ENCODE peak calls at places on chromosomes 6 and 20, in eight cellular contexts. One of them, this sample, is unnamed.

GRCh38 chr6:100730581-100730980 is 150.5 kb downstream of the ASCC3 start:
- ATAC-seq in IMR-90: no peak
- ATAC-seq in CD4-positive, alpha-beta T cell: no peak
- ATAC-seq in heart right ventricle: no peak
- ATAC-seq in Right ventricle myocardium superior: no peak
- ATAC-seq in stimulated activated effector memory CD8-positive, alpha-beta T cell treated with anti-CD3 and anti-CD28 coated beads, Interleukin-12 subunit alpha, Interleukin-12 subunit beta, amount 100 ng/mL, for 72 hours: no peak
- ATAC-seq in psoas muscle: no peak
- ATAC-seq in heart left ventricle: no peak
- ATAC-seq in this sample: no peak

GRCh38 chr20:11178946-11179654 is 505.3 kb upstream of the JAG1 start:
- ATAC-seq in IMR-90: peak
- ATAC-seq in CD4-positive, alpha-beta T cell: no peak
- ATAC-seq in heart right ventricle: peak
- ATAC-seq in Right ventricle myocardium superior: no peak
- ATAC-seq in stimulated activated effector memory CD8-positive, alpha-beta T cell treated with anti-CD3 and anti-CD28 coated beads, Interleukin-12 subunit alpha, Interleukin-12 subunit beta, amount 100 ng/mL, for 72 hours: no peak
- ATAC-seq in psoas muscle: no peak
- ATAC-seq in heart left ventricle: peak
- ATAC-seq in this sample: peak

GRCh38 chr6:110325197-110325596 is 33.0 kb downstream of the METTL24 start:
- ATAC-seq in IMR-90: peak
- ATAC-seq in CD4-positive, alpha-beta T cell: no peak
- ATAC-seq in heart right ventricle: no peak
- ATAC-seq in Right ventricle myocardium superior: no peak
- ATAC-seq in stimulated activated effector memory CD8-positive, alpha-beta T cell treated with anti-CD3 and anti-CD28 coated beads, Interleukin-12 subunit alpha, Interleukin-12 subunit beta, amount 100 ng/mL, for 72 hours: no peak
- ATAC-seq in psoas muscle: no peak
- ATAC-seq in heart left ventricle: no peak
- ATAC-seq in this sample: peak

GRCh38 chr6:42404494-42404893 is 47.2 kb downstream of the TRERF1 start:
- ATAC-seq in IMR-90: peak
- ATAC-seq in CD4-positive, alpha-beta T cell: peak
- ATAC-seq in heart right ventricle: peak
- ATAC-seq in Right ventricle myocardium superior: peak
- ATAC-seq in stimulated activated effector memory CD8-positive, alpha-beta T cell treated with anti-CD3 and anti-CD28 coated beads, Interleukin-12 subunit alpha, Interleukin-12 subunit beta, amount 100 ng/mL, for 72 hours: peak
- ATAC-seq in psoas muscle: peak
- ATAC-seq in heart left ventricle: peak
- ATAC-seq in this sample: no peak

GRCh38 chr6:159190460-159190859 is 21.3 kb downstream of the FNDC1 start:
- ATAC-seq in IMR-90: no peak
- ATAC-seq in CD4-positive, alpha-beta T cell: no peak
- ATAC-seq in heart right ventricle: no peak
- ATAC-seq in Right ventricle myocardium superior: no peak
- ATAC-seq in stimulated activated effector memory CD8-positive, alpha-beta T cell treated with anti-CD3 and anti-CD28 coated beads, Interleukin-12 subunit alpha, Interleukin-12 subunit beta, amount 100 ng/mL, for 72 hours: no peak
- ATAC-seq in psoas muscle: no peak
- ATAC-seq in heart left ventricle: no peak
- ATAC-seq in this sample: no peak

GRCh38 chr6:148771212-148771601 is 24.4 kb downstream of the UST start:
- ATAC-seq in IMR-90: no peak
- ATAC-seq in CD4-positive, alpha-beta T cell: peak
- ATAC-seq in heart right ventricle: no peak
- ATAC-seq in Right ventricle myocardium superior: peak
- ATAC-seq in stimulated activated effector memory CD8-positive, alpha-beta T cell treated with anti-CD3 and anti-CD28 coated beads, Interleukin-12 subunit alpha, Interleukin-12 subunit beta, amount 100 ng/mL, for 72 hours: no peak
- ATAC-seq in psoas muscle: no peak
- ATAC-seq in heart left ventricle: peak
- ATAC-seq in this sample: no peak

GRCh38 chr6:137692308-137692707 is 174.8 kb upstream of the TNFAIP3 start:
- ATAC-seq in IMR-90: no peak
- ATAC-seq in CD4-positive, alpha-beta T cell: no peak
- ATAC-seq in heart right ventricle: no peak
- ATAC-seq in Right ventricle myocardium superior: no peak
- ATAC-seq in stimulated activated effector memory CD8-positive, alpha-beta T cell treated with anti-CD3 and anti-CD28 coated beads, Interleukin-12 subunit alpha, Interleukin-12 subunit beta, amount 100 ng/mL, for 72 hours: no peak
- ATAC-seq in psoas muscle: no peak
- ATAC-seq in heart left ventricle: no peak
- ATAC-seq in this sample: no peak

GRCh38 chr6:25042599-25042936 is 106.8 kb upstream of the RIPOR2 start:
- ATAC-seq in IMR-90: no peak
- ATAC-seq in CD4-positive, alpha-beta T cell: peak
- ATAC-seq in heart right ventricle: no peak
- ATAC-seq in Right ventricle myocardium superior: no peak
- ATAC-seq in stimulated activated effector memory CD8-positive, alpha-beta T cell treated with anti-CD3 and anti-CD28 coated beads, Interleukin-12 subunit alpha, Interleukin-12 subunit beta, amount 100 ng/mL, for 72 hours: peak
- ATAC-seq in psoas muscle: no peak
- ATAC-seq in heart left ventricle: no peak
- ATAC-seq in this sample: no peak

GRCh38 chr6:162056745-162057144 is 670.8 kb downstream of the PRKN start:
- ATAC-seq in IMR-90: no peak
- ATAC-seq in CD4-positive, alpha-beta T cell: no peak
- ATAC-seq in heart right ventricle: peak
- ATAC-seq in Right ventricle myocardium superior: peak
- ATAC-seq in stimulated activated effector memory CD8-positive, alpha-beta T cell treated with anti-CD3 and anti-CD28 coated beads, Interleukin-12 subunit alpha, Interleukin-12 subunit beta, amount 100 ng/mL, for 72 hours: no peak
- ATAC-seq in psoas muscle: peak
- ATAC-seq in heart left ventricle: peak
- ATAC-seq in this sample: no peak

GRCh38 chr6:117840541-117840983 is 66.5 kb upstream of the SLC35F1 start:
- ATAC-seq in IMR-90: no peak
- ATAC-seq in CD4-positive, alpha-beta T cell: no peak
- ATAC-seq in heart right ventricle: no peak
- ATAC-seq in Right ventricle myocardium superior: no peak
- ATAC-seq in stimulated activated effector memory CD8-positive, alpha-beta T cell treated with anti-CD3 and anti-CD28 coated beads, Interleukin-12 subunit alpha, Interleukin-12 subunit beta, amount 100 ng/mL, for 72 hours: no peak
- ATAC-seq in psoas muscle: no peak
- ATAC-seq in heart left ventricle: no peak
- ATAC-seq in this sample: peak

GRCh38 chr6:157529654-157530039 is 148.7 kb downstream of the ZDHHC14 start:
- ATAC-seq in IMR-90: no peak
- ATAC-seq in CD4-positive, alpha-beta T cell: no peak
- ATAC-seq in heart right ventricle: no peak
- ATAC-seq in Right ventricle myocardium superior: no peak
- ATAC-seq in stimulated activated effector memory CD8-positive, alpha-beta T cell treated with anti-CD3 and anti-CD28 coated beads, Interleukin-12 subunit alpha, Interleukin-12 subunit beta, amount 100 ng/mL, for 72 hours: no peak
- ATAC-seq in psoas muscle: no peak
- ATAC-seq in heart left ventricle: no peak
- ATAC-seq in this sample: no peak

GRCh38 chr20:20211274-20211987 is 156.5 kb upstream of the INSM1 start:
- ATAC-seq in IMR-90: no peak
- ATAC-seq in CD4-positive, alpha-beta T cell: no peak
- ATAC-seq in heart right ventricle: no peak
- ATAC-seq in Right ventricle myocardium superior: no peak
- ATAC-seq in stimulated activated effector memory CD8-positive, alpha-beta T cell treated with anti-CD3 and anti-CD28 coated beads, Interleukin-12 subunit alpha, Interleukin-12 subunit beta, amount 100 ng/mL, for 72 hours: no peak
- ATAC-seq in psoas muscle: no peak
- ATAC-seq in heart left ventricle: no peak
- ATAC-seq in this sample: no peak

GRCh38 chr6:107655245-107655644 is 165.3 kb downstream of the SOBP start:
- ATAC-seq in IMR-90: no peak
- ATAC-seq in CD4-positive, alpha-beta T cell: no peak
- ATAC-seq in heart right ventricle: no peak
- ATAC-seq in Right ventricle myocardium superior: no peak
- ATAC-seq in stimulated activated effector memory CD8-positive, alpha-beta T cell treated with anti-CD3 and anti-CD28 coated beads, Interleukin-12 subunit alpha, Interleukin-12 subunit beta, amount 100 ng/mL, for 72 hours: no peak
- ATAC-seq in psoas muscle: no peak
- ATAC-seq in heart left ventricle: no peak
- ATAC-seq in this sample: no peak

GRCh38 chr20:35059110-35059509 is 33.5 kb downstream of the TRPC4AP start:
- ATAC-seq in IMR-90: no peak
- ATAC-seq in CD4-positive, alpha-beta T cell: no peak
- ATAC-seq in heart right ventricle: no peak
- ATAC-seq in Right ventricle myocardium superior: no peak
- ATAC-seq in stimulated activated effector memory CD8-positive, alpha-beta T cell treated with anti-CD3 and anti-CD28 coated beads, Interleukin-12 subunit alpha, Interleukin-12 subunit beta, amount 100 ng/mL, for 72 hours: no peak
- ATAC-seq in psoas muscle: no peak
- ATAC-seq in heart left ventricle: no peak
- ATAC-seq in this sample: no peak

GRCh38 chr6:12403201-12403826 is 113.2 kb downstream of the EDN1 start:
- ATAC-seq in IMR-90: peak
- ATAC-seq in CD4-positive, alpha-beta T cell: no peak
- ATAC-seq in heart right ventricle: no peak
- ATAC-seq in Right ventricle myocardium superior: no peak
- ATAC-seq in stimulated activated effector memory CD8-positive, alpha-beta T cell treated with anti-CD3 and anti-CD28 coated beads, Interleukin-12 subunit alpha, Interleukin-12 subunit beta, amount 100 ng/mL, for 72 hours: no peak
- ATAC-seq in psoas muscle: no peak
- ATAC-seq in heart left ventricle: peak
- ATAC-seq in this sample: peak

GRCh38 chr20:24696396-24696795 is 227.0 kb downstream of the SYNDIG1 start:
- ATAC-seq in IMR-90: no peak
- ATAC-seq in CD4-positive, alpha-beta T cell: no peak
- ATAC-seq in heart right ventricle: no peak
- ATAC-seq in Right ventricle myocardium superior: no peak
- ATAC-seq in stimulated activated effector memory CD8-positive, alpha-beta T cell treated with anti-CD3 and anti-CD28 coated beads, Interleukin-12 subunit alpha, Interleukin-12 subunit beta, amount 100 ng/mL, for 72 hours: no peak
- ATAC-seq in psoas muscle: no peak
- ATAC-seq in heart left ventricle: no peak
- ATAC-seq in this sample: no peak

GRCh38 chr20:45782890-45783289 is 8.8 kb downstream of the WFDC3 start:
- ATAC-seq in IMR-90: no peak
- ATAC-seq in CD4-positive, alpha-beta T cell: no peak
- ATAC-seq in heart right ventricle: no peak
- ATAC-seq in Right ventricle myocardium superior: no peak
- ATAC-seq in stimulated activated effector memory CD8-positive, alpha-beta T cell treated with anti-CD3 and anti-CD28 coated beads, Interleukin-12 subunit alpha, Interleukin-12 subunit beta, amount 100 ng/mL, for 72 hours: peak
- ATAC-seq in psoas muscle: no peak
- ATAC-seq in heart left ventricle: no peak
- ATAC-seq in this sample: no peak

GRCh38 chr20:10636326-10636818 is 37.4 kb downstream of the JAG1 start:
- ATAC-seq in IMR-90: peak
- ATAC-seq in CD4-positive, alpha-beta T cell: no peak
- ATAC-seq in heart right ventricle: peak
- ATAC-seq in Right ventricle myocardium superior: peak
- ATAC-seq in stimulated activated effector memory CD8-positive, alpha-beta T cell treated with anti-CD3 and anti-CD28 coated beads, Interleukin-12 subunit alpha, Interleukin-12 subunit beta, amount 100 ng/mL, for 72 hours: no peak
- ATAC-seq in psoas muscle: peak
- ATAC-seq in heart left ventricle: peak
- ATAC-seq in this sample: peak

GRCh38 chr20:33790571-33790970 is 20.6 kb upstream of the CHMP4B start:
- ATAC-seq in IMR-90: no peak
- ATAC-seq in CD4-positive, alpha-beta T cell: no peak
- ATAC-seq in heart right ventricle: no peak
- ATAC-seq in Right ventricle myocardium superior: no peak
- ATAC-seq in stimulated activated effector memory CD8-positive, alpha-beta T cell treated with anti-CD3 and anti-CD28 coated beads, Interleukin-12 subunit alpha, Interleukin-12 subunit beta, amount 100 ng/mL, for 72 hours: no peak
- ATAC-seq in psoas muscle: peak
- ATAC-seq in heart left ventricle: no peak
- ATAC-seq in this sample: no peak

GRCh38 chr6:129186988-129187387 is 304.1 kb downstream of the LAMA2 start:
- ATAC-seq in IMR-90: peak
- ATAC-seq in CD4-positive, alpha-beta T cell: no peak
- ATAC-seq in heart right ventricle: no peak
- ATAC-seq in Right ventricle myocardium superior: no peak
- ATAC-seq in stimulated activated effector memory CD8-positive, alpha-beta T cell treated with anti-CD3 and anti-CD28 coated beads, Interleukin-12 subunit alpha, Interleukin-12 subunit beta, amount 100 ng/mL, for 72 hours: no peak
- ATAC-seq in psoas muscle: no peak
- ATAC-seq in heart left ventricle: no peak
- ATAC-seq in this sample: peak

GRCh38 chr20:43936371-43936770 is 21.7 kb downstream of the TOX2 start:
- ATAC-seq in IMR-90: peak
- ATAC-seq in CD4-positive, alpha-beta T cell: no peak
- ATAC-seq in heart right ventricle: no peak
- ATAC-seq in Right ventricle myocardium superior: no peak
- ATAC-seq in stimulated activated effector memory CD8-positive, alpha-beta T cell treated with anti-CD3 and anti-CD28 coated beads, Interleukin-12 subunit alpha, Interleukin-12 subunit beta, amount 100 ng/mL, for 72 hours: no peak
- ATAC-seq in psoas muscle: no peak
- ATAC-seq in heart left ventricle: no peak
- ATAC-seq in this sample: peak

This sample was measured in SK-N-SH treated with all-trans-retinoic acid at 6 μM for 48 hours.